ENCODE peak calls at places on chromosomes 12 and 14, in six cellular contexts. K is omental fat pad, D is lung microvascular endothelial cell, H is nephron progenitor cell, W is GM03348, L is naive B cell. U is an unnamed sample.

GRCh38 chr14:68975667-68976066 is 3.4 kb downstream of the ACTN1 start:
- DNase-seq in K (no peak), D (no peak), H (no peak), W (peak), L (no peak), U (no peak)

GRCh38 chr12:25287610-25288009 is 36.9 kb upstream of the KRAS start:
- DNase-seq in K (no peak), D (no peak), H (no peak), W (no peak), L (no peak), U (no peak)

GRCh38 chr12:80925237-80925636 is 12.5 kb downstream of the LIN7A start:
- DNase-seq in K (no peak), D (no peak), H (no peak), W (no peak), L (no peak), U (no peak)

GRCh38 chr14:42192659-42193425 is 586.2 kb downstream of the LRFN5 start:
- DNase-seq in K (no peak), D (no peak), H (no peak), W (peak), L (no peak), U (peak)

GRCh38 chr12:49873361-49873934 is 30.3 kb downstream of the FAIM2 start:
- DNase-seq in K (no peak), D (no peak), H (no peak), W (peak), L (no peak), U (no peak)

GRCh38 chr12:132153501-132154340 is 9.5 kb downstream of the NOC4L start:
- DNase-seq in K (no peak), D (peak), H (peak), W (peak), L (peak), U (peak)

GRCh38 chr14:102501751-102502315 is 7.7 kb downstream of the ANKRD9 start:
- DNase-seq in K (no peak), D (no peak), H (no peak), W (no peak), L (no peak), U (no peak)

GRCh38 chr12:105906545-105906944 is 232.2 kb downstream of the NUAK1 start:
- DNase-seq in K (no peak), D (no peak), H (no peak), W (no peak), L (no peak), U (no peak)

GRCh38 chr14:32403688-32404087 is 74.6 kb downstream of the AKAP6 start:
- DNase-seq in K (no peak), D (no peak), H (no peak), W (no peak), L (no peak), U (no peak)

GRCh38 chr12:83199069-83199468 is 512.4 kb downstream of the TMTC2 start:
- DNase-seq in K (no peak), D (no peak), H (no peak), W (no peak), L (no peak), U (no peak)

GRCh38 chr14:103259184-103259583 is 74.9 kb upstream of the EIF5 start:
- DNase-seq in K (no peak), D (no peak), H (no peak), W (no peak), L (no peak), U (no peak)

GRCh38 chr12:116880817-116881324 is 370 bp downstream of the HRK start:
- DNase-seq in K (no peak), D (peak), H (peak), W (peak), L (peak), U (no peak)

GRCh38 chr12:131129839-131130238 is 176.1 kb downstream of the ADGRD1 start:
- DNase-seq in K (peak), D (no peak), H (no peak), W (no peak), L (no peak), U (no peak)

GRCh38 chr14:92352158-92352985 is 29.4 kb downstream of the SLC24A4 start:
- DNase-seq in K (no peak), D (peak), H (no peak), W (peak), L (no peak), U (no peak)

GRCh38 chr14:93050761-93051160 is 65.0 kb downstream of the ITPK1 start:
- DNase-seq in K (no peak), D (no peak), H (no peak), W (no peak), L (no peak), U (no peak)

GRCh38 chr12:12926571-12927071 is 25.3 kb downstream of the GPRC5D start:
- DNase-seq in K (no peak), D (no peak), H (no peak), W (no peak), L (no peak), U (no peak)

GRCh38 chr12:41023836-41024235 is 164.3 kb upstream of the PDZRN4 start:
- DNase-seq in K (no peak), D (no peak), H (no peak), W (no peak), L (no peak), U (no peak)

GRCh38 chr12:21618566-21618965 is 13.9 kb upstream of the GYS2 start:
- DNase-seq in K (no peak), D (no peak), H (no peak), W (no peak), L (no peak), U (no peak)

GRCh38 chr14:58488550-58488949 is 61.0 kb downstream of the KIAA0586 start:
- DNase-seq in K (no peak), D (peak), H (no peak), W (peak), L (no peak), U (peak)

GRCh38 chr12:94832780-94833760 is 170.4 kb downstream of the NDUFA12 start:
- DNase-seq in K (no peak), D (no peak), H (peak), W (no peak), L (no peak), U (no peak)

GRCh38 chr14:98217530-98217929 is 1054.5 kb downstream of the BCL11B start:
- DNase-seq in K (no peak), D (no peak), H (no peak), W (no peak), L (no peak), U (no peak)

GRCh38 chr14:71618047-71618446 is 314.2 kb upstream of the RGS6 start:
- DNase-seq in K (no peak), D (no peak), H (no peak), W (no peak), L (no peak), U (no peak)

GRCh38 chr14:70664698-70665447 is 23.2 kb downstream of the TTC9 start:
- DNase-seq in K (no peak), D (no peak), H (no peak), W (no peak), L (no peak), U (no peak)

GRCh38 chr14:97276573-97276972 is 479.4 kb downstream of the VRK1 start:
- DNase-seq in K (no peak), D (no peak), H (no peak), W (no peak), L (no peak), U (no peak)

GRCh38 chr12:55686366-55687010 is 21.2 kb downstream of the ITGA7 start:
- DNase-seq in K (no peak), D (no peak), H (no peak), W (no peak), L (no peak), U (no peak)

GRCh38 chr12:14264777-14265176 is 100.7 kb upstream of the ATF7IP start:
- DNase-seq in K (no peak), D (no peak), H (no peak), W (no peak), L (no peak), U (no peak)

GRCh38 chr14:76015668-76016067 is 30.1 kb downstream of the IFT43 start:
- DNase-seq in K (no peak), D (no peak), H (no peak), W (no peak), L (no peak), U (no peak)

GRCh38 chr12:2833327-2833726 is 1.5 kb downstream of the NRIP2 start:
- DNase-seq in K (no peak), D (no peak), H (no peak), W (no peak), L (no peak), U (no peak)

U was measured in glomerular endothelial cell.